ENCODE peak calls at places on chromosome 14, in six cellular contexts. Z, Q, E, X, O and B are unnamed samples.

GRCh38 chr14:100898935-100899840 is 4.3 kb downstream of the RTL1 start:
- DNase-seq in X (no peak), E (no peak), Q (no peak), O (no peak), Z (no peak), B (no peak)

GRCh38 chr14:101595349-101595748 is 34.1 kb downstream of the DIO3 start:
- DNase-seq in Z (no peak), O (no peak), Q (no peak), E (no peak), X (no peak), B (peak; percentile 33)

GRCh38 chr14:103551338-103551762 is 11.1 kb downstream of the BAG5 start:
- DNase-seq in E (no peak), Z (peak; percentile 65), O (no peak), Q (no peak), X (no peak), B (no peak)

GRCh38 chr14:36346052-36346451 is 25.6 kb upstream of the MBIP start:
- DNase-seq in O (no peak), Z (no peak), Q (no peak), X (no peak), E (no peak), B (no peak)

GRCh38 chr14:64763801-64764511 is 59.7 kb downstream of the PLEKHG3 start:
- DNase-seq in X (peak; percentile 19), O (no peak), Z (no peak), E (no peak), Q (no peak), B (no peak)

GRCh38 chr14:76615331-76615730 is 145.9 kb upstream of the VASH1 start:
- DNase-seq in Z (no peak), O (no peak), X (no peak), Q (no peak), E (no peak), B (no peak)

GRCh38 chr14:90675399-90675798 is 140.8 kb downstream of the TTC7B start:
- DNase-seq in O (no peak), Q (no peak), Z (no peak), X (no peak), E (no peak), B (no peak)

GRCh38 chr14:45373877-45374276 is 120.9 kb upstream of the MIS18BP1 start:
- DNase-seq in X (no peak), E (no peak), Z (no peak), O (no peak), Q (no peak), B (no peak)

GRCh38 chr14:32077081-32078029 is at the start of gene ARHGAP5:
- DNase-seq in Z (no peak), O (peak; percentile 7), E (peak; percentile 28), X (peak; percentile 53), Q (peak; percentile 20), B (peak; percentile 21)

GRCh38 chr14:93752980-93753561 is 35.2 kb downstream of the PRIMA1 start:
- DNase-seq in E (no peak), O (no peak), Q (no peak), X (no peak), Z (peak; percentile 80), B (no peak)

GRCh38 chr14:67444395-67444794 is 32.4 kb upstream of the PLEK2 start:
- DNase-seq in E (no peak), Z (no peak), X (no peak), Q (no peak), O (no peak), B (no peak)

GRCh38 chr14:94655169-94655710 is 43.0 kb downstream of the SERPINA3 start:
- DNase-seq in X (no peak), O (no peak), Z (no peak), E (no peak), Q (no peak), B (no peak)

GRCh38 chr14:26966942-26967341 is 369.1 kb upstream of the NOVA1 start:
- DNase-seq in Z (no peak), E (no peak), O (no peak), X (peak; percentile 30), Q (no peak), B (no peak)

GRCh38 chr14:93430319-93430801 is 379 bp upstream of the UNC79 start:
- DNase-seq in Z (no peak), X (no peak), O (no peak), E (no peak), Q (no peak), B (no peak)

GRCh38 chr14:72049462-72049861 is 117.2 kb downstream of the RGS6 start:
- DNase-seq in Z (no peak), E (no peak), Q (no peak), O (no peak), X (peak; percentile 38), B (no peak)

GRCh38 chr14:22184157-22185025 is 404.6 kb downstream of the DAD1 start:
- DNase-seq in X (no peak), E (no peak), Z (no peak), O (no peak), Q (no peak), B (no peak)

GRCh38 chr14:77660754-77661153 is 44.3 kb upstream of the SPTLC2 start:
- DNase-seq in Q (no peak), E (no peak), X (no peak), Z (no peak), O (no peak), B (no peak)

GRCh38 chr14:106489112-106489881 is 962.9 kb downstream of the TMEM121 start:
- DNase-seq in X (no peak), Q (no peak), O (no peak), E (no peak), Z (no peak), B (no peak)

GRCh38 chr14:35347323-35348043 is 55.3 kb downstream of the PSMA6 start:
- DNase-seq in E (peak; percentile 35), X (no peak), O (peak; percentile 11), Q (no peak), Z (no peak), B (no peak)